ENCODE peak calls at places on chromosome 16, in five cellular contexts. E is NCI-H1417, F is left lung, Y is testis, L is aorta. P is an unnamed sample.

GRCh38 chr16:82784567-82784956 is 157.8 kb downstream of the CDH13 start:
- DNase-seq in E (no peak), F (no peak), Y (no peak), L (no peak), P (no peak)

GRCh38 chr16:88672776-88673175 is 9.9 kb upstream of the MVD start:
- DNase-seq in E (no peak), F (no peak), Y (no peak), L (no peak), P (no peak)

GRCh38 chr16:48321307-48322036 is 63.7 kb downstream of the SIAH1 start:
- DNase-seq in E (no peak), F (no peak), Y (no peak), L (no peak), P (no peak)

GRCh38 chr16:57061084-57061905 is 31.1 kb upstream of the CPNE2 start:
- DNase-seq in E (peak), F (peak), Y (peak), L (peak), P (peak)

GRCh38 chr16:17283022-17283421 is 187.7 kb downstream of the XYLT1 start:
- DNase-seq in E (no peak), F (no peak), Y (no peak), L (no peak), P (no peak)

GRCh38 chr16:22813946-22814325 is at the start of gene HS3ST2:
- DNase-seq in E (no peak), F (no peak), Y (peak), L (peak), P (peak)

GRCh38 chr16:68909099-68909733 is 65.9 kb downstream of the TANGO6 start:
- DNase-seq in E (no peak), F (no peak), Y (peak), L (no peak), P (peak)

GRCh38 chr16:29978564-29979270 is 5.0 kb downstream of the TAOK2 start:
- DNase-seq in E (no peak), F (no peak), Y (no peak), L (peak), P (no peak)

GRCh38 chr16:56974549-56975300 is 13.0 kb downstream of the CETP start:
- DNase-seq in E (no peak), F (no peak), Y (no peak), L (no peak), P (no peak)

GRCh38 chr16:71352963-71353460 is 5.5 kb upstream of the CALB2 start:
- DNase-seq in E (no peak), F (no peak), Y (no peak), L (no peak), P (no peak)

GRCh38 chr16:90026135-90026534 is 6.9 kb upstream of the DBNDD1 start:
- DNase-seq in E (no peak), F (no peak), Y (no peak), L (no peak), P (no peak)

GRCh38 chr16:11342021-11342855 is 3.0 kb upstream of the RMI2 start:
- DNase-seq in E (no peak), F (no peak), Y (no peak), L (no peak), P (no peak)

GRCh38 chr16:88976359-88977027 is 514 bp downstream of the CBFA2T3 start:
- DNase-seq in E (no peak), F (no peak), Y (no peak), L (no peak), P (no peak)